ENCODE peak calls at places on chromosome 1, in four cellular contexts. F is GM12892, I is SK-N-SH, C is HepG2. D is an unnamed sample.

GRCh38 chr1:88327391-88328267 is 356.4 kb upstream of the PKN2 start:
- DNase-seq in I (no peak), F (no peak), C (peak; percentile 64), D (no peak)

GRCh38 chr1:216325336-216325735 is 97.9 kb downstream of the USH2A start:
- DNase-seq in C (no peak), I (no peak), F (no peak), D (no peak)

GRCh38 chr1:44842763-44843655 is at the start of gene PTCH2:
- DNase-seq in F (peak; percentile 62), I (peak; percentile 98), C (peak; percentile 55), D (peak; percentile 71)

GRCh38 chr1:206714331-206715058 is 29.8 kb downstream of the MAPKAPK2 start:
- DNase-seq in C (no peak), F (no peak), I (no peak), D (no peak)

GRCh38 chr1:100851726-100852125 is 42.9 kb downstream of the EXTL2 start:
- DNase-seq in I (no peak), F (no peak), C (no peak), D (no peak)

GRCh38 chr1:218735436-218735835 is 390.3 kb downstream of the TGFB2 start:
- DNase-seq in I (no peak), C (no peak), F (no peak), D (no peak)

GRCh38 chr1:228490120-228491078 is 3.2 kb downstream of the RNF187 start:
- DNase-seq in I (no peak), F (no peak), C (no peak), D (no peak)

GRCh38 chr1:86195281-86195680 is 38.7 kb upstream of the COL24A1 start:
- DNase-seq in I (no peak), C (no peak), F (no peak), D (no peak)

GRCh38 chr1:40758578-40759343 is 24.8 kb upstream of the KCNQ4 start:
- DNase-seq in I (no peak), C (peak; percentile 93), F (no peak), D (no peak)

DNA sequence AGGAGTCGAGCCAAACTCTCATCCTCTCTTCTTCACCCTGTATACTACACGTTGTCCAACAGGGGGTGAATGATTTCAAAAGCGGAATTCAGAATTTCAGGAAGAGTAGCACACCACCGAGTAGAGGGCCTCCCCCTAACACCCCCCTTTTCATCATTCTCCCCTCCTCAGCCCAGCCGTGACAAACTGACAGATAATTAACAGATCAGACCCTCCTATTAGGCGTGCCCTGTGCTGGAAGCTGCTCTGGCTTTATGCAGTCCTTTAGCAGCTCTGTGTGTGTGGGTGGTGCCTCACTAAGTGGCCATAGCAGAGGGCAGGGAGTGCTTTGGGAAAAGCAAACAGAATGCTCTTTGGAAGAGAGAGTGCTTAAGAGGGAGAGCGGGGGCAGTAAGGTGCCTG is 44.3 kb downstream of the PEX14 start:
- DNase-seq in C (peak; percentile 39), I (no peak), F (no peak), D (no peak)
- TF ChIP-seq TAF1 in C (no peak), I (no peak), F (no peak), D (no peak)

DNA sequence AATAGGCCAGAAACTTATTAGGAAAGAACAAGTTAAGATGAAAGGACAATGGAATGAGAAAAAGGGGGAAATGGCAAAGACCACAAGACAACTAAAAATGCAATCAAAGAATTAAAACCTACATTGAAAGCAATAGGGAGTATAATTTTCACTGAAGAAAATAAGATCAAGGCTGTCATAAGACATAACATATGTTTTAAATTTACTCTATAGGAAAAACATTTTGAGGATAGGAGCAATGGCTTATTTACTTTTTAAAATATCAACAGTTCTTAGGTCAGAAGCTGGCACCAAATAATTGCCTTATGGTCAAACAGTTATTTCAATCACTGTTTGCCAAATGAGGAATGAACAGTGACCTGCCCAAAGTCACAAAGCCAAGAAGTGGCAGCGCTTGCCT is 171.2 kb upstream of the HOOK1 start:
- DNase-seq in C (no peak), F (no peak), I (no peak), D (no peak)
- TF ChIP-seq TAF1 in C (no peak), F (no peak), I (no peak), D (no peak)

DNA sequence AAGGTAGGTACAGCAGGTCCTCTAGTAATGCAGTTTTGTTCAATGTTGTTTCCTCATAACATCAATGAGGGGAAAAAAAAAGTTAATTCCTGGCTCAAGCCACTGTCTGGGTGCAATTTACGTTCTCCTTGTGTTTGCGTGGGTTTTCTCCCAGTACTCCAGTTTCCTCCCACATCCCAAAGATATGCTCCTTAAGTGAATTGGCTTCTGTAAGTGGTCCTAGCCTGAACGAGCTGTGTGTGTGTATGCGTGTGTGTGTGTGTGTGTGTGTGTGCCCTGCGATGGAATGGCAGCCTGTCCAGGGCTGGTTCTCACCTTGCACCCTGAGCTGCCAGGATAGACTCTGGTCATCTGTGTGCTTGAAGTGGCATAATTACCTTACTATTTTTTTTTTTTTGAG is 332.0 kb downstream of the PDE4B start:
- DNase-seq in C (no peak), I (no peak), F (no peak), D (no peak)
- TF ChIP-seq TAF1 in C (no peak), I (no peak), F (no peak), D (no peak)

GRCh38 chr1:155193275-155193990 is 14.3 kb downstream of the THBS3 start:
- DNase-seq in I (peak; percentile 94), C (peak; percentile 75), F (peak; percentile 92), D (peak; percentile 89)

GRCh38 chr1:155196103-155196892 is 11.4 kb downstream of the THBS3 start:
- DNase-seq in C (no peak), I (no peak), F (no peak), D (no peak)

GRCh38 chr1:155197901-155198546 is 9.7 kb downstream of the THBS3 start:
- DNase-seq in C (no peak), F (no peak), I (no peak), D (no peak)

GRCh38 chr1:155196893-155197638 is 10.6 kb downstream of the THBS3 start:
- DNase-seq in C (no peak), I (no peak), F (no peak), D (no peak)

GRCh38 chr1:155195201-155196102 is 12.2 kb downstream of the THBS3 start:
- DNase-seq in F (no peak), C (no peak), I (no peak), D (no peak)
- TF ChIP-seq TAF1 in F (no peak), C (no peak), I (no peak), D (no peak)

GRCh38 chr1:30807318-30808066 is 49.9 kb upstream of the LAPTM5 start:
- DNase-seq in I (peak; percentile 72), C (no peak), F (no peak), D (no peak)
- TF ChIP-seq TAF1 in I (no peak), C (no peak), F (no peak), D (no peak)